ENCODE peak calls at places on chromosome 12, in ten cellular contexts. O is T-cell; J is AG20443; N is activated naive CD4-positive, alpha-beta T cell treated with anti-CD3 and anti-CD28 coated beads, Interleukin-2, amount 50 U/mL, for 16 hours; C is AG10803; G is breast epithelium; Q is GM04504; B is posterior cingulate gyrus; I is OCI-LY7; X is stimulated activated CD4-positive, alpha-beta T cell treated with anti-CD3 and anti-CD28 coated beads, Interleukin-4, amount 100 ng/mL, for 48 hours. S is an unnamed sample.
A peak's percentile ranks its signal among the peaks of the same experiment; 100 is the strongest.

GRCh38 chr12:96121271-96121711 is 72.9 kb upstream of the ELK3 start:
- DNase-seq in O (no peak), J (no peak), N (no peak), C (no peak), G (no peak), Q (no peak), B (no peak), I (no peak), X (no peak), S (no peak)

GRCh38 chr12:73632661-73633060 is 905.0 kb upstream of the ATXN7L3B start:
- DNase-seq in O (no peak), J (no peak), N (no peak), C (no peak), G (no peak), Q (no peak), B (no peak), I (no peak), X (no peak), S (no peak)

GRCh38 chr12:48631071-48631470 is 51.0 kb downstream of the KANSL2 start:
- DNase-seq in O (no peak), J (no peak), N (no peak), C (no peak), G (no peak), Q (no peak), B (no peak), I (no peak), X (no peak), S (no peak)

GRCh38 chr12:69052613-69053408 is 119.8 kb upstream of the CPM start:
- DNase-seq in O (no peak), J (peak; percentile 75), N (peak; percentile 46), C (peak; percentile 94), G (peak; percentile 40), Q (peak; percentile 67), B (no peak), I (no peak), X (peak; percentile 24), S (peak; percentile 52)

GRCh38 chr12:92743026-92743425 is 40.2 kb downstream of the PLEKHG7 start:
- DNase-seq in O (no peak), J (no peak), N (no peak), C (no peak), G (no peak), Q (no peak), B (no peak), I (no peak), X (no peak), S (no peak)

GRCh38 chr12:11801643-11802042 is 152.2 kb downstream of the ETV6 start:
- DNase-seq in O (no peak), J (no peak), N (no peak), C (no peak), G (no peak), Q (no peak), B (no peak), I (no peak), X (no peak), S (no peak)

GRCh38 chr12:49359671-49360070 is 7.6 kb upstream of the SPATS2 start:
- DNase-seq in O (no peak), J (no peak), N (no peak), C (no peak), G (no peak), Q (no peak), B (no peak), I (no peak), X (no peak), S (no peak)

GRCh38 chr12:129190827-129191226 is 337.5 kb downstream of the GLT1D1 start:
- DNase-seq in O (no peak), J (no peak), N (no peak), C (no peak), G (no peak), Q (no peak), B (no peak), I (no peak), X (no peak), S (no peak)

GRCh38 chr12:128970110-128970509 is 116.8 kb downstream of the GLT1D1 start:
- DNase-seq in O (no peak), J (no peak), N (no peak), C (no peak), G (no peak), Q (no peak), B (no peak), I (no peak), X (no peak), S (no peak)

GRCh38 chr12:113684053-113684907 is 212.6 kb upstream of the LHX5 start:
- DNase-seq in O (no peak), J (peak; percentile 47), N (no peak), C (peak; percentile 9), G (no peak), Q (no peak), B (no peak), I (no peak), X (no peak), S (no peak)

GRCh38 chr12:31589582-31589895 is 1.4 kb downstream of the DENND5B start:
- DNase-seq in O (no peak), J (peak; percentile 76), N (peak; percentile 23), C (no peak), G (no peak), Q (no peak), B (peak; percentile 44), I (peak; percentile 80), X (peak; percentile 14), S (no peak)

GRCh38 chr12:105226219-105226618 is 9.8 kb downstream of the APPL2 start:
- DNase-seq in O (no peak), J (peak; percentile 86), N (no peak), C (peak; percentile 98), G (peak; percentile 62), Q (peak; percentile 96), B (peak; percentile 47), I (no peak), X (no peak), S (no peak)

GRCh38 chr12:29146201-29146600 is 2.9 kb upstream of the FAR2 start:
- DNase-seq in O (no peak), J (no peak), N (no peak), C (no peak), G (no peak), Q (no peak), B (no peak), I (no peak), X (no peak), S (no peak)

GRCh38 chr12:92074889-92075288 is 70.8 kb downstream of the BTG1 start:
- DNase-seq in O (no peak), J (no peak), N (no peak), C (peak; percentile 16), G (no peak), Q (no peak), B (no peak), I (no peak), X (no peak), S (no peak)

GRCh38 chr12:102483466-102483865 is 3.1 kb upstream of the IGF1 start:
- DNase-seq in O (no peak), J (no peak), N (peak; percentile 12), C (no peak), G (no peak), Q (no peak), B (no peak), I (peak; percentile 8), X (no peak), S (no peak)

GRCh38 chr12:43158126-43158525 is 393.9 kb downstream of the ADAMTS20 start:
- DNase-seq in O (no peak), J (no peak), N (no peak), C (no peak), G (no peak), Q (no peak), B (no peak), I (no peak), X (no peak), S (no peak)

GRCh38 chr12:5185435-5186069 is 141.9 kb downstream of the KCNA5 start:
- DNase-seq in O (no peak), J (peak; percentile 66), N (no peak), C (no peak), G (no peak), Q (no peak), B (no peak), I (no peak), X (no peak), S (no peak)

GRCh38 chr12:124804011-124804621 is 59.5 kb downstream of the SCARB1 start:
- DNase-seq in O (no peak), J (peak; percentile 51), N (no peak), C (peak; percentile 46), G (peak; percentile 82), Q (no peak), B (peak; percentile 42), I (no peak), X (no peak), S (peak; percentile 44)

GRCh38 chr12:68623984-68624383 is 13.3 kb downstream of the RAP1B start:
- DNase-seq in O (no peak), J (peak; percentile 51), N (no peak), C (peak; percentile 74), G (no peak), Q (peak; percentile 44), B (no peak), I (no peak), X (no peak), S (no peak)

GRCh38 chr12:58917699-58918334 is 2.5 kb downstream of the LRIG3 start:
- DNase-seq in O (no peak), J (no peak), N (no peak), C (peak; percentile 27), G (no peak), Q (no peak), B (no peak), I (no peak), X (no peak), S (no peak)

S was measured in hepatocyte.